ENCODE peak calls at places on chromosomes 2 and 18, in seven cellular contexts. C is GM12892, Y is GM12878, Z is H1, E is SK-N-SH, U is K562, H is HepG2. A is an unnamed sample.

GRCh38 chr2:161166538-161167409 is 6.5 kb downstream of the TANK start:
- DNase-seq in C (no peak), Y (peak; percentile 95), Z (no peak), E (no peak), U (no peak), H (peak; percentile 74), A (no peak)

GRCh38 chr18:8559612-8560011 is 49.6 kb upstream of the RAB12 start:
- DNase-seq in C (no peak), Y (no peak), Z (no peak), E (no peak), U (no peak), H (no peak), A (no peak)

GRCh38 chr18:22318745-22319407 is 98.8 kb downstream of the CTAGE1 start:
- DNase-seq in C (no peak), Y (no peak), Z (no peak), E (no peak), U (no peak), H (no peak), A (no peak)

GRCh38 chr2:230821991-230822520 is 42.7 kb upstream of the ITM2C start:
- DNase-seq in C (no peak), Y (no peak), Z (no peak), E (no peak), U (no peak), H (no peak), A (no peak)

GRCh38 chr2:40281021-40281940 is 170.6 kb downstream of the SLC8A1 start:
- DNase-seq in C (no peak), Y (peak; percentile 19), Z (no peak), E (no peak), U (no peak), H (no peak), A (no peak)

GRCh38 chr2:182715896-182716664 is at the start of gene DNAJC10:
- DNase-seq in C (peak; percentile 64), Y (peak; percentile 56), Z (peak; percentile 70), E (peak; percentile 94), U (peak; percentile 93), H (peak; percentile 87), A (peak; percentile 67)

GRCh38 chr2:69222984-69223658 is 163.9 kb downstream of the GFPT1 start:
- DNase-seq in C (no peak), Y (no peak), Z (no peak), E (no peak), U (no peak), H (no peak), A (no peak)

GRCh38 chr2:40371525-40372277 is 80.2 kb downstream of the SLC8A1 start:
- DNase-seq in C (no peak), Y (no peak), Z (peak; percentile 2), E (peak; percentile 24), U (no peak), H (no peak), A (no peak)

GRCh38 chr2:104332733-104333132 is 521.2 kb upstream of the POU3F3 start:
- DNase-seq in C (no peak), Y (no peak), Z (peak; percentile 9), E (no peak), U (no peak), H (no peak), A (no peak)

GRCh38 chr18:45728341-45729010 is 4.5 kb downstream of the SLC14A1 start:
- DNase-seq in C (no peak), Y (no peak), Z (no peak), E (peak; percentile 33), U (no peak), H (no peak), A (no peak)

GRCh38 chr2:188524519-188525113 is 232.9 kb downstream of the GULP1 start:
- DNase-seq in C (no peak), Y (no peak), Z (no peak), E (peak; percentile 28), U (peak; percentile 46), H (peak; percentile 53), A (no peak)

GRCh38 chr2:85852979-85853498 is 35.8 kb downstream of the ST3GAL5 start:
- DNase-seq in C (no peak), Y (peak; percentile 88), Z (no peak), E (peak; percentile 50), U (no peak), H (no peak), A (no peak)

GRCh38 chr2:218691234-218691633 is 19.3 kb downstream of the STK36 start:
- DNase-seq in C (no peak), Y (no peak), Z (no peak), E (no peak), U (no peak), H (no peak), A (no peak)
- TF ChIP-seq TAF1 in C (no peak), Y (no peak), Z (no peak), E (no peak), U (no peak), H (no peak), A (no peak)

DNA sequence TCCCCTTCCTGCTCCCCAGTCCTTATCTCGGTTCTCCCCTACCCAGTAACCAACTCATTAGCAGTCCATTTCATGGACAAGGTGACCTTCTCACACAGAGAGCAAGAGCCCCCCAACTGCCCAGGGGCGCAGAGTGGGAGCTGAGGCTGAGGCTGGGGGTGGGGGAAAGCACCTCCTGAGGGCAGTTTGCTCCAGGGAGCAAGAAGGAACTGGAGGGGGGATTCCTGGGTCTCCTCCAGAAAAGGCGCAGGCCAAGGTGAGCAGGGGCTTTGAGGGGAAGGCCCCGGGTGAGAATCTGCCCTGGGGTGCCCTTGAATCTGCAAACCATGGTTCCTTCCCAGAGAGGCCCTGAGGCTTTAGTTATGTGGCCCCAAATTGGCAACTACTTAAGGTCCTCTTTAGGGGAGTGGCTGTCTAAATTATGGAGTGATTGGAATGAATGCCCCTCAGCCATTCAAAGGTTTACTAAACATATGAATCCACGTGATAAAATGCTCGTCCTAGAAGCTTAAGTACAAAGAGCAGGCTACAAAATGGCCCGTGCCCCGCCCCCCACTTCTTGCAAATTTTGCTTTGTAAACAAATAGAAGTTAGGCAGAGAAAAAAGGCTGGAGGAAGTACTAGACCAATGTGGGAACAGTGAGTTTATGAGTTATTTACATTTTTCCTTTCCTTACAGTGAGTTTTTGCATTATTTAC is 123.5 kb upstream of the HS6ST1 start:
- DNase-seq in C (no peak), Y (no peak), Z (no peak), E (no peak), U (peak; percentile 19), H (peak; percentile 57), A (no peak)
- TF ChIP-seq TAF1 in C (no peak), Y (no peak), Z (no peak), E (no peak), U (no peak), H (no peak), A (no peak)

DNA sequence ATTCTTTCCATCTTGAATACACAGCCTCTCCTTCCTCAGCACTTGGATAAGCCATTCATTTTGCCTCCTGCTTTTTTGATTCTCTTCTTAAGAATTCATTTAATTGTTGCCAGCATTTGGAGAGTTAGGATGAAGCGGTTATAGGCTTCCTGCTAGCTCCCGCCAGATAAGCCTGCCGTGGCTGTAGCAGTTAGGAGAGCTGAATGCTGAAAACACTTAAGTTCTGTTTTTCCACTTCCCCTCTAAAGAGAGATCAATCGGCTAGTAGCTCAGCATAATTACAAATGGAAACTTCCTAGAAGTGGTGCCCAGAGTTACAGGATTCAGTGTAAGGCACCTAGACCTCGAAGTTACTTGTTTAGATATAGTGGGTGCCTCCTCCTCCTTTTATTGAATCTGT is 659.5 kb upstream of the FANCL start:
- DNase-seq in C (no peak), Y (no peak), Z (no peak), E (no peak), U (no peak), H (no peak), A (no peak)
- TF ChIP-seq TAF1 in C (no peak), Y (no peak), Z (no peak), E (no peak), U (no peak), H (no peak), A (no peak)

GRCh38 chr2:203583696-203584095 is 48.6 kb upstream of the RAPH1 start:
- DNase-seq in C (no peak), Y (peak; percentile 61), Z (no peak), E (no peak), U (no peak), H (no peak), A (no peak)
- TF ChIP-seq TAF1 in C (no peak), Y (no peak), Z (no peak), E (no peak), U (no peak), H (no peak), A (no peak)

GRCh38 chr2:157182204-157182709 is 75.2 kb upstream of the GALNT5 start:
- DNase-seq in C (no peak), Y (no peak), Z (no peak), E (no peak), U (peak; percentile 64), H (no peak), A (no peak)
- TF ChIP-seq TAF1 in C (no peak), Y (no peak), Z (no peak), E (no peak), U (no peak), H (no peak), A (no peak)

GRCh38 chr2:144510206-144510991 is 9.5 kb downstream of the ZEB2 start:
- DNase-seq in C (no peak), Y (peak; percentile 19), Z (no peak), E (no peak), U (peak; percentile 56), H (peak; percentile 45), A (no peak)

GRCh38 chr2:144508162-144508765 is 11.7 kb downstream of the ZEB2 start:
- DNase-seq in C (no peak), Y (no peak), Z (no peak), E (no peak), U (peak; percentile 76), H (no peak), A (no peak)

GRCh38 chr2:144511222-144511855 is 8.6 kb downstream of the ZEB2 start:
- DNase-seq in C (no peak), Y (no peak), Z (no peak), E (no peak), U (no peak), H (no peak), A (no peak)

GRCh38 chr2:144509001-144509545 is 10.8 kb downstream of the ZEB2 start:
- DNase-seq in C (no peak), Y (no peak), Z (no peak), E (no peak), U (no peak), H (no peak), A (no peak)

DNA sequence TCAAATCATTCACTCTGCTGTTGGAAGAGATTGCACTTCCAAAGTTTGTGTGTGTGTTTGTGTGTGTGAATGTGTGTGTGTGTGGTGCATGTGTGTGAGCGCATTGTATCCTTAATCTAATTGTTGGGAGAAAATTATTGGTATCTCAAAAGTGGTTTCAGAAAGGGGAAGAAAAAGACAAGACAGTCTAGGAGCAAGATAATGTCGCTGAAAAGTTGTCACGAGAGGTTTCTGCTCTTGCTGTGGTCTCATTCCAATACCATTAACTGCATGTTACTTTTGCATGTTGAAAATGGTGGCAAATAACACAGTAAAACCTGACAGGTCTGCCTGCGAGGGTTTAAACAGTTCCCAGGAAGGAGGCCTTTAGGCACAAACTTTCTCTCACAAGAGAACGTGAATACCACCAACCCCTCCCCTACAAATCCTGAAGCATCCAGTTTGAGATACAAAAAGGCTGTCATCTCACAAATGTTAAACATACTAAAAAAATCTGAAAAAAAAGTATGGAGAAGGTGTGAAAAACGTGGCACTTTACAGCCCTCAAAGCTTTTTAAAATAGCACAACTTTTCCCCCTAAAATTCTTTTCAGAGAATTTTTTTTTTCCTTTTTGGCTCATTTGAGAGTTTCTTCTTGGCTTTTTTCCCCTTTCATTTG is 10.2 kb downstream of the ZEB2 start:
- DNase-seq in C (no peak), Y (no peak), Z (no peak), E (no peak), U (peak; percentile 41), H (no peak), A (no peak)
- TF ChIP-seq TAF1 in C (no peak), Y (no peak), Z (no peak), E (no peak), U (no peak), H (no peak), A (no peak)